ENCODE peak calls at places on chromosomes 4 and X, in ten cellular contexts. L, Z, N, C, P, U, M, S, Q and W are unnamed samples.
A peak's percentile ranks its signal among the peaks of the same experiment; 100 is the strongest.

GRCh38 chrX:103918584-103919335 is 43.7 kb upstream of the TMSB15B start:
- DNase-seq in Z (no peak), N (peak; percentile 38), L (peak; percentile 20), S (peak; percentile 50), Q (peak; percentile 67), M (peak; percentile 23), P (peak; percentile 69), C (peak; percentile 75), U (peak; percentile 56), W (peak; percentile 1)

GRCh38 chrX:18889346-18889745 is 94.6 kb downstream of the PHKA2 start:
- DNase-seq in L (no peak), Z (peak; percentile 55), N (no peak), P (no peak), C (no peak), U (no peak), Q (no peak), M (no peak), S (no peak), W (no peak)

GRCh38 chr4:87100093-87100634 is 120.3 kb downstream of the KLHL8 start:
- DNase-seq in Z (no peak), U (peak; percentile 41), S (no peak), M (no peak), L (no peak), C (no peak), P (no peak), Q (no peak), N (no peak), W (no peak)

GRCh38 chrX:334971-335757 is 16.6 kb upstream of the GTPBP6 start:
- DNase-seq in L (no peak), N (no peak), P (no peak), M (no peak), C (no peak), Z (no peak), Q (no peak), S (no peak), U (peak; percentile 24), W (no peak)

GRCh38 chr4:166277406-166277805 is 404.4 kb downstream of the TLL1 start:
- DNase-seq in Q (no peak), Z (no peak), S (no peak), N (no peak), U (no peak), P (no peak), L (no peak), C (no peak), M (no peak), W (no peak)

GRCh38 chr4:37454263-37454800 is 209.8 kb downstream of the NWD2 start:
- DNase-seq in U (no peak), C (no peak), Z (no peak), M (no peak), P (no peak), Q (no peak), S (no peak), N (no peak), L (no peak), W (no peak)

GRCh38 chr4:116453127-116453526 is 632.2 kb downstream of the TRAM1L1 start:
- DNase-seq in P (no peak), C (no peak), M (no peak), S (no peak), L (no peak), U (no peak), Z (no peak), Q (no peak), N (no peak), W (no peak)

GRCh38 chr4:55183926-55184599 is 58.7 kb upstream of the KDR start:
- DNase-seq in Z (no peak), P (peak; percentile 71), Q (peak; percentile 45), L (no peak), N (peak; percentile 34), C (peak; percentile 5), M (no peak), S (peak; percentile 69), U (no peak), W (peak; percentile 27)